ENCODE peak calls at places on chromosome 17, in four cellular contexts. One of them, this sample, is unnamed.

GRCh38 chr17:50144845-50145531 is 5.5 kb downstream of the PPP1R9B start:
- DNase-seq in ascending aorta: no peak
- DNase-seq in uterus: no peak
- DNase-seq in gastrocnemius medialis: peak; percentile 48
- DNase-seq in this sample: peak; percentile 72

GRCh38 chr17:42891539-42892152 is 9.0 kb upstream of the G6PC1 start:
- DNase-seq in ascending aorta: peak; percentile 75
- DNase-seq in uterus: peak; percentile 46
- DNase-seq in gastrocnemius medialis: peak; percentile 73
- DNase-seq in this sample: peak; percentile 88

GRCh38 chr17:43803758-43804157 is 23.5 kb downstream of the CFAP97D1 start:
- DNase-seq in uterus: no peak
- DNase-seq in gastrocnemius medialis: no peak
- DNase-seq in ascending aorta: no peak
- DNase-seq in this sample: no peak

GRCh38 chr17:43438626-43439529 is 40.1 kb downstream of the ARL4D start:
- DNase-seq in gastrocnemius medialis: no peak
- DNase-seq in ascending aorta: no peak
- DNase-seq in uterus: no peak
- DNase-seq in this sample: no peak

GRCh38 chr17:17414316-17414937 is 62.4 kb upstream of the MED9 start:
- DNase-seq in gastrocnemius medialis: peak; percentile 64
- DNase-seq in uterus: no peak
- DNase-seq in ascending aorta: no peak
- DNase-seq in this sample: no peak

GRCh38 chr17:59362811-59363205 is 31.4 kb downstream of the YPEL2 start:
- DNase-seq in ascending aorta: no peak
- DNase-seq in uterus: no peak
- DNase-seq in gastrocnemius medialis: no peak
- DNase-seq in this sample: no peak

GRCh38 chr17:31907342-31907975 is 6.0 kb upstream of the UTP6 start:
- DNase-seq in uterus: peak; percentile 61
- DNase-seq in gastrocnemius medialis: no peak
- DNase-seq in ascending aorta: peak; percentile 70
- DNase-seq in this sample: no peak

GRCh38 chr17:44071772-44072171 is 1.2 kb downstream of the G6PC3 start:
- DNase-seq in ascending aorta: no peak
- DNase-seq in gastrocnemius medialis: no peak
- DNase-seq in uterus: no peak
- DNase-seq in this sample: peak; percentile 40

GRCh38 chr17:62675260-62675659 is 47.8 kb downstream of the MRC2 start:
- DNase-seq in uterus: peak; percentile 70
- DNase-seq in gastrocnemius medialis: no peak
- DNase-seq in ascending aorta: no peak
- DNase-seq in this sample: no peak

GRCh38 chr17:2346475-2346874 is 9.2 kb downstream of the SGSM2 start:
- DNase-seq in ascending aorta: no peak
- DNase-seq in gastrocnemius medialis: no peak
- DNase-seq in uterus: no peak
- DNase-seq in this sample: no peak

GRCh38 chr17:64420143-64420670 is 28.7 kb upstream of the MILR1 start:
- DNase-seq in gastrocnemius medialis: no peak
- DNase-seq in ascending aorta: no peak
- DNase-seq in uterus: no peak
- DNase-seq in this sample: no peak

GRCh38 chr17:78601577-78602190 is 24.5 kb upstream of the DNAH17 start:
- DNase-seq in gastrocnemius medialis: no peak
- DNase-seq in uterus: no peak
- DNase-seq in ascending aorta: no peak
- DNase-seq in this sample: peak; percentile 22

GRCh38 chr17:16286009-16286946 is 67.0 kb downstream of the CENPV start:
- DNase-seq in ascending aorta: peak; percentile 93
- DNase-seq in gastrocnemius medialis: peak; percentile 84
- DNase-seq in uterus: peak; percentile 88
- DNase-seq in this sample: peak; percentile 95

GRCh38 chr17:2176484-2177175 is 121.7 kb downstream of the HIC1 start:
- DNase-seq in ascending aorta: no peak
- DNase-seq in uterus: no peak
- DNase-seq in gastrocnemius medialis: peak; percentile 34
- DNase-seq in this sample: no peak

GRCh38 chr17:63136381-63137012 is 170.5 kb downstream of the TANC2 start:
- DNase-seq in gastrocnemius medialis: no peak
- DNase-seq in uterus: no peak
- DNase-seq in ascending aorta: no peak
- DNase-seq in this sample: no peak

GRCh38 chr17:47733414-47734288 is 615 bp downstream of the TBX21 start:
- DNase-seq in gastrocnemius medialis: no peak
- DNase-seq in ascending aorta: no peak
- DNase-seq in uterus: no peak
- DNase-seq in this sample: no peak

GRCh38 chr17:57892146-57892819 is 42.4 kb upstream of the MRPS23 start:
- DNase-seq in ascending aorta: peak; percentile 95
- DNase-seq in uterus: peak; percentile 88
- DNase-seq in gastrocnemius medialis: peak; percentile 95
- DNase-seq in this sample: peak; percentile 93

GRCh38 chr17:28549274-28550132 is 2.9 kb downstream of the UNC119 start:
- DNase-seq in uterus: no peak
- DNase-seq in ascending aorta: no peak
- DNase-seq in gastrocnemius medialis: no peak
- DNase-seq in this sample: peak; percentile 56

GRCh38 chr17:79800325-79801155 is 3.7 kb upstream of the CBX8 start:
- DNase-seq in ascending aorta: no peak
- DNase-seq in uterus: no peak
- DNase-seq in gastrocnemius medialis: no peak
- DNase-seq in this sample: peak; percentile 79

GRCh38 chr17:67290994-67291362 is 46.0 kb upstream of the HELZ start:
- DNase-seq in gastrocnemius medialis: no peak
- DNase-seq in ascending aorta: no peak
- DNase-seq in uterus: no peak
- DNase-seq in this sample: no peak

GRCh38 chr17:31677681-31678080 is 181.4 kb downstream of the COPRS start:
- DNase-seq in gastrocnemius medialis: no peak
- DNase-seq in uterus: no peak
- DNase-seq in ascending aorta: peak; percentile 27
- DNase-seq in this sample: no peak

GRCh38 chr17:71430281-71430680 is 690.5 kb upstream of the SOX9 start:
- DNase-seq in gastrocnemius medialis: no peak
- DNase-seq in ascending aorta: no peak
- DNase-seq in uterus: no peak
- DNase-seq in this sample: no peak

GRCh38 chr17:32355649-32356377 is 5.9 kb downstream of the ZNF207 start:
- DNase-seq in ascending aorta: no peak
- DNase-seq in uterus: no peak
- DNase-seq in gastrocnemius medialis: no peak
- DNase-seq in this sample: no peak

GRCh38 chr17:35467824-35468223 is 19.3 kb upstream of the SLFN13 start:
- DNase-seq in gastrocnemius medialis: no peak
- DNase-seq in ascending aorta: no peak
- DNase-seq in uterus: no peak
- DNase-seq in this sample: no peak

GRCh38 chr17:4858068-4858879 is 25.1 kb downstream of the MINK1 start:
- DNase-seq in uterus: no peak
- DNase-seq in gastrocnemius medialis: no peak
- DNase-seq in ascending aorta: no peak
- DNase-seq in this sample: no peak

GRCh38 chr17:72539981-72540897 is 419.4 kb downstream of the SOX9 start:
- DNase-seq in uterus: peak; percentile 66
- DNase-seq in ascending aorta: peak; percentile 71
- DNase-seq in gastrocnemius medialis: peak; percentile 33
- DNase-seq in this sample: peak; percentile 89

GRCh38 chr17:58092101-58092796 is 9.0 kb downstream of the DYNLL2 start:
- DNase-seq in ascending aorta: no peak
- DNase-seq in gastrocnemius medialis: no peak
- DNase-seq in uterus: no peak
- DNase-seq in this sample: no peak

GRCh38 chr17:16461606-16461866 is 30.5 kb downstream of the LRRC75A start:
- DNase-seq in gastrocnemius medialis: no peak
- DNase-seq in uterus: no peak
- DNase-seq in ascending aorta: no peak
- DNase-seq in this sample: no peak

GRCh38 chr17:36851230-36851629 is 86.0 kb upstream of the LHX1 start:
- DNase-seq in ascending aorta: no peak
- DNase-seq in gastrocnemius medialis: no peak
- DNase-seq in uterus: no peak
- DNase-seq in this sample: no peak

GRCh38 chr17:60832206-60832605 is 154.6 kb downstream of the BCAS3 start:
- DNase-seq in gastrocnemius medialis: no peak
- DNase-seq in ascending aorta: no peak
- DNase-seq in uterus: no peak
- DNase-seq in this sample: no peak

GRCh38 chr17:393806-394717 is 41.5 kb upstream of the RPH3AL start:
- DNase-seq in ascending aorta: no peak
- DNase-seq in gastrocnemius medialis: no peak
- DNase-seq in uterus: no peak
- DNase-seq in this sample: peak; percentile 29

GRCh38 chr17:63995626-63996025 is 2.5 kb upstream of the PRR29 start:
- DNase-seq in gastrocnemius medialis: no peak
- DNase-seq in uterus: no peak
- DNase-seq in ascending aorta: no peak
- DNase-seq in this sample: no peak

GRCh38 chr17:39486242-39486641 is 25.0 kb downstream of the CDK12 start:
- DNase-seq in uterus: no peak
- DNase-seq in gastrocnemius medialis: no peak
- DNase-seq in ascending aorta: no peak
- DNase-seq in this sample: no peak

GRCh38 chr17:10114931-10115535 is 83.4 kb downstream of the GAS7 start:
- DNase-seq in uterus: peak; percentile 97
- DNase-seq in ascending aorta: peak; percentile 94
- DNase-seq in gastrocnemius medialis: peak; percentile 90
- DNase-seq in this sample: peak; percentile 97

GRCh38 chr17:21090889-21091618 is 35.7 kb upstream of the DHRS7B start:
- DNase-seq in uterus: no peak
- DNase-seq in ascending aorta: no peak
- DNase-seq in gastrocnemius medialis: no peak
- DNase-seq in this sample: no peak

GRCh38 chr17:61504697-61505096 is 52.5 kb downstream of the TBX4 start:
- DNase-seq in uterus: no peak
- DNase-seq in gastrocnemius medialis: no peak
- DNase-seq in ascending aorta: no peak
- DNase-seq in this sample: no peak

GRCh38 chr17:62692721-62693431 is 65.4 kb downstream of the MRC2 start:
- DNase-seq in ascending aorta: no peak
- DNase-seq in gastrocnemius medialis: no peak
- DNase-seq in uterus: no peak
- DNase-seq in this sample: no peak

GRCh38 chr17:28347261-28347891 is 10.0 kb downstream of the POLDIP2 start:
- DNase-seq in uterus: no peak
- DNase-seq in ascending aorta: no peak
- DNase-seq in gastrocnemius medialis: no peak
- DNase-seq in this sample: peak; percentile 81

DNA sequence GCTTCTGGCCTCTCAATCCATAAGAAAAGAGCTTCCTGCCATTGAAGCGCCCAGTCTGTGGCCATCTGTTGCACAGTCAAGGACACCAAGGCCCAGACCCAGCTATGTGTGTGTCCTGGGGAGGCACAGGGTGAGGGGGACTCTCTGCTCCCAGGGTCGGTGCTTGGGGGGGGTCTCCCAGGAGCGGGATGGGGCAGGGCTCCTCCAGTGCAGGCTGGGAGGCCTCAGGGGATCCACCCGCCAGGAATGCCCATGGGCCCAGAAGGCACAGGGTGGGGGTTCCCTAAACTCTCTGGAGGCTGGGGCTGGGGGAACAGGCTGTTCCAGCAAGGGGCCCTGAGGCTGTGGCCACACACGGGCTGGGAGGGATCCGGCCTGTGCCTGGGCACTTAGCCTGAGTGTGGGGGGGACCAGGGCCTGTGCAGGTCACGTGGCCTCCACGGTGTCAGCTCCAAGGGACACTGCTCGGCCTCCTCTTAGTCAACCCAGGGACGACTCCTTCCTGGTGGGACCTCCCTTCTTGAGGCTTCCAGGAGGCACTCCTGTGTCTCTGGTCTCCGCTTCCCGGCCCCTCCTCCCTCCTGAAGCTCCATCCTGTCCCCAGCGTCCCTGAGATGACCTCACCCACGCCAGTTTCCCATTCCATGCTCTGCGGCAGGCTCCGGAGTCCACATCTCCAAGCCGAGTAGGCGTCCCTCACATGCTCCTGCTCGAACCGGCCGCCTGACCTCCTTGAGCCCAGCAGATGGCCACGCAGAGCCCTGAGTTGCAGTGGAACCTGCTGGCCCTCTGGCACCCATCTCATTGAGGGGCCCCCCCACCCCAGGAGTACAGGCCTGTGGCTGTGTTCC is 23.1 kb upstream of the BAHCC1 start:
- DNase-seq in uterus: no peak
- DNase-seq in ascending aorta: no peak
- DNase-seq in gastrocnemius medialis: peak; percentile 69
- DNase-seq in this sample: peak; percentile 83
- TF ChIP-seq CTCF in uterus: no peak
- TF ChIP-seq CTCF in ascending aorta: no peak
- TF ChIP-seq CTCF in gastrocnemius medialis: no peak
- TF ChIP-seq CTCF in this sample: peak; percentile 18

DNA sequence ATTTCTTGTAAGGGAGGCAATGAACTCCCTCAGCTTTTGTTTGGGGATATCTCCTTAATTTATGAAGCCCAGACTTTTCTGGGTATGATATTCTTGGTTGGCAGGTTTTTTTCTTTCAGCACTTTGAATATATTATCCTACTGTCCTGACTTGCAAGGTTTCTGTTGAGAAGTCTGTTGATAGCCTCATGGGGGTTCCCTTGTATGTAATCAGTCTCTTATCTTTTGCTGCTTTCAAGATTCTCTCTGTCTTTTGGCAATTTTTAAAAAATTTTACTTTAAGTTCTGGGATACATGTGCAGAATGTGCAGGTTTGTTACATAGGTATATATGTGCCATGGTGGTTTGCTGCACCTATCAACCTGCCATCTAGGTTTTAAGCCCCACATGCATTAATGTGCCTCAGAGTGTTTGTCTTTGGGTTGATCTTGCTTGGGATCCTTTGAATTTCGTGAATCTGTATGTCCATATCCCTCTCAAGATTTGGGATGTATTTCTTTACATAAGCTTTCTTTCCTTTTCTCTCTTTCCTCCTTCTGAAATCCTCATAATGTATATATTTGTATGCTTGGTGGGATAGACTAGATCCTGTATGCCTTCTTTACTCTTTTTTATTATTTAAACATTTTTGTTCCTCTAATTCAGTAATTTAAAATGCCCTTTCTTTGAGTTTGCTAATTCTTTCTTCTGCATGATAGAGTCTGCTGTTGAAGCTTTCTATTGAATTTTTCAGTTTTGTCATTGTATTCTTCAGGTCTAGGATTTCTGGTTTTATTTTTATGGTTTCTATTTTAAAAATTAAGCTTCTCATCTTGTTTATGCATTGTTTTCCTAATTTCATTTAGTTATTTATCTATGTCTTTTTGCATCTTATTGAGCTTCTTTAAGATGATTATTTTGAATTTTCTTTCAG is 5.2 kb upstream of the KRT25 start:
- DNase-seq in gastrocnemius medialis: no peak
- DNase-seq in ascending aorta: no peak
- DNase-seq in uterus: no peak
- DNase-seq in this sample: no peak
- H3K9me3 ChIP-seq in gastrocnemius medialis: peaks cover 19% of the 10 kb centered on the region
- H3K9me3 ChIP-seq in ascending aorta: peaks cover 46% of the 10 kb centered on the region
- H3K9me3 ChIP-seq in uterus: no peaks in the 10 kb centered on the region
- H3K9me3 ChIP-seq in this sample: peaks cover 24% of the 10 kb centered on the region

GRCh38 chr17:7782237-7782636 is 51.8 kb upstream of the KDM6B start:
- DNase-seq in ascending aorta: no peak
- DNase-seq in gastrocnemius medialis: no peak
- DNase-seq in uterus: no peak
- DNase-seq in this sample: no peak
- TF ChIP-seq CTCF in ascending aorta: no peak
- TF ChIP-seq CTCF in gastrocnemius medialis: no peak
- TF ChIP-seq CTCF in uterus: no peak
- TF ChIP-seq CTCF in this sample: no peak

GRCh38 chr17:26809033-26809432 is 484.9 kb upstream of the WSB1 start:
- DNase-seq in uterus: no peak
- DNase-seq in ascending aorta: no peak
- DNase-seq in gastrocnemius medialis: no peak
- DNase-seq in this sample: no peak
- H3K9me3 ChIP-seq in uterus: no peaks in the 10 kb centered on the region
- H3K9me3 ChIP-seq in ascending aorta: peaks cover 45% of the 10 kb centered on the region
- H3K9me3 ChIP-seq in gastrocnemius medialis: no peaks in the 10 kb centered on the region
- H3K9me3 ChIP-seq in this sample: peaks cover 15% of the 10 kb centered on the region

This sample was measured in kidney.